ENCODE peak calls at places on chromosomes 4 and X, in seven cellular contexts. U, J, N, H, M, I and Q are unnamed samples.

GRCh38 chr4:152778656-152779512 is 646 bp downstream of the TIGD4 start:
- DNase-seq in U (peak), J (no peak), N (peak), H (peak), M (no peak), I (no peak), Q (peak)

GRCh38 chrX:80285131-80285773 is 135.0 kb upstream of the TENT5D start:
- DNase-seq in U (peak), J (peak), N (no peak), H (no peak), M (no peak), I (no peak), Q (no peak)

GRCh38 chr4:3371038-3371437 is 70.7 kb upstream of the HGFAC start:
- DNase-seq in U (no peak), J (no peak), N (no peak), H (no peak), M (no peak), I (no peak), Q (no peak)

GRCh38 chr4:87832669-87833068 is at the start of gene MEPE:
- DNase-seq in U (no peak), J (no peak), N (no peak), H (no peak), M (no peak), I (no peak), Q (no peak)

GRCh38 chr4:70713453-70714026 is 8.2 kb upstream of the RUFY3 start:
- DNase-seq in U (no peak), J (no peak), N (no peak), H (no peak), M (no peak), I (no peak), Q (no peak)

GRCh38 chr4:118410143-118410542 is 57.3 kb upstream of the PRSS12 start:
- DNase-seq in U (peak), J (no peak), N (no peak), H (no peak), M (peak), I (no peak), Q (no peak)

GRCh38 chr4:78165758-78166157 is 108.6 kb downstream of the FRAS1 start:
- DNase-seq in U (no peak), J (no peak), N (no peak), H (no peak), M (no peak), I (no peak), Q (no peak)

GRCh38 chr4:26466871-26467270 is 23.4 kb downstream of the CCKAR start:
- DNase-seq in U (no peak), J (no peak), N (no peak), H (no peak), M (no peak), I (no peak), Q (no peak)

GRCh38 chrX:115968436-115969252 is 201.9 kb upstream of the AGTR2 start:
- DNase-seq in U (no peak), J (no peak), N (no peak), H (no peak), M (no peak), I (no peak), Q (no peak)

GRCh38 chr4:11471613-11472012 is 42.9 kb upstream of the HS3ST1 start:
- DNase-seq in U (no peak), J (no peak), N (peak), H (no peak), M (no peak), I (peak), Q (no peak)

GRCh38 chr4:57182132-57182874 is 72.1 kb upstream of the IGFBP7 start:
- DNase-seq in U (no peak), J (no peak), N (no peak), H (no peak), M (no peak), I (no peak), Q (no peak)

GRCh38 chr4:163003979-163004378 is 162.7 kb downstream of the NAF1 start:
- DNase-seq in U (no peak), J (no peak), N (no peak), H (no peak), M (no peak), I (no peak), Q (no peak)